ENCODE peak calls at places on chromosomes 7 and 10, in eight cellular contexts. X, P, O, R, T, Q, S and C are unnamed samples.

GRCh38 chr10:4453950-4454349 is 372.1 kb upstream of the AKR1E2 start:
- DNase-seq in R (no peak), S (no peak), P (no peak), T (no peak), Q (no peak), O (no peak), X (no peak), C (no peak)

GRCh38 chr7:152333134-152333533 is 102.7 kb downstream of the KMT2C start:
- DNase-seq in O (no peak), R (no peak), T (peak), S (no peak), Q (no peak), P (no peak), X (no peak), C (no peak)

GRCh38 chr10:18582803-18583202 is 68.6 kb downstream of the NSUN6 start:
- DNase-seq in X (no peak), T (no peak), O (no peak), Q (no peak), S (no peak), R (peak), P (no peak), C (peak)

GRCh38 chr7:94031865-94032264 is 27.7 kb upstream of the BET1 start:
- DNase-seq in P (no peak), R (no peak), X (no peak), T (no peak), S (no peak), Q (no peak), O (no peak), C (no peak)

GRCh38 chr7:137578541-137578940 is 235.0 kb upstream of the PTN start:
- DNase-seq in T (no peak), O (no peak), R (no peak), P (no peak), Q (no peak), X (peak), S (no peak), C (no peak)

GRCh38 chr7:108459922-108460551 is 3.8 kb upstream of the NRCAM start:
- DNase-seq in O (peak), X (peak), Q (no peak), R (peak), P (peak), S (no peak), T (peak), C (peak)

GRCh38 chr10:48594799-48595198 is 10.1 kb downstream of the ARHGAP22 start:
- DNase-seq in S (no peak), Q (no peak), P (no peak), R (no peak), X (no peak), T (peak), O (no peak), C (no peak)

GRCh38 chr10:27779462-27779861 is 33.8 kb upstream of the MKX start:
- DNase-seq in X (no peak), O (peak), Q (no peak), T (no peak), P (no peak), S (no peak), R (no peak), C (no peak)

GRCh38 chr10:129741978-129742741 is 221.9 kb downstream of the EBF3 start:
- DNase-seq in T (no peak), P (no peak), O (no peak), Q (no peak), S (no peak), R (no peak), X (no peak), C (no peak)

GRCh38 chr10:123392182-123392930 is 238.2 kb downstream of the BUB3 start:
- DNase-seq in P (no peak), Q (no peak), R (no peak), O (no peak), T (no peak), S (no peak), X (no peak), C (no peak)

GRCh38 chr7:24700446-24701044 is 56.7 kb downstream of the GSDME start:
- DNase-seq in S (no peak), Q (no peak), P (no peak), R (no peak), X (no peak), T (no peak), O (peak), C (no peak)

GRCh38 chr10:91683976-91684375 is 51.1 kb upstream of the PPP1R3C start:
- DNase-seq in R (peak), X (no peak), Q (no peak), O (peak), P (peak), S (no peak), T (no peak), C (no peak)

GRCh38 chr7:96332325-96332724 is 10.4 kb upstream of the SLC25A13 start:
- DNase-seq in R (no peak), T (no peak), X (no peak), P (no peak), Q (no peak), S (no peak), O (no peak), C (no peak)

GRCh38 chr10:79936625-79937255 is 12.2 kb downstream of the SFTPD start:
- DNase-seq in Q (no peak), P (no peak), T (no peak), S (no peak), O (no peak), X (no peak), R (no peak), C (no peak)

GRCh38 chr7:102152672-102153585 is 133.7 kb upstream of the SH2B2 start:
- DNase-seq in Q (no peak), O (peak), P (peak), R (peak), S (no peak), X (peak), T (no peak), C (no peak)

GRCh38 chr7:157703131-157703530 is 366.3 kb downstream of the DNAJB6 start:
- DNase-seq in Q (no peak), R (no peak), T (no peak), X (no peak), P (no peak), O (no peak), S (no peak), C (no peak)

GRCh38 chr7:84546403-84546802 is 351.8 kb upstream of the SEMA3A start:
- DNase-seq in X (no peak), R (no peak), O (no peak), T (no peak), Q (no peak), P (no peak), S (no peak), C (no peak)

GRCh38 chr10:2077231-2077630 is 339.9 kb upstream of the ADARB2 start:
- DNase-seq in S (no peak), Q (no peak), R (peak), X (no peak), P (no peak), O (no peak), T (no peak), C (no peak)

GRCh38 chr7:151850484-151851159 is 26.3 kb downstream of the PRKAG2 start:
- DNase-seq in X (no peak), T (no peak), O (no peak), Q (no peak), P (no peak), S (no peak), R (no peak), C (no peak)

GRCh38 chr7:30727061-30727945 is 24.6 kb upstream of the INMT start:
- DNase-seq in O (peak), T (no peak), S (no peak), P (no peak), X (no peak), Q (no peak), R (peak), C (no peak)

GRCh38 chr10:19168584-19168983 is 120.0 kb downstream of the MALRD1 start:
- DNase-seq in T (peak), S (no peak), X (no peak), R (peak), O (no peak), P (peak), Q (peak), C (peak)

GRCh38 chr7:63106506-63107388 is 891.9 kb upstream of the ZNF722 start:
- DNase-seq in P (no peak), S (no peak), Q (no peak), T (no peak), R (no peak), X (no peak), O (no peak), C (no peak)

GRCh38 chr10:109219935-109220334 is 703.4 kb downstream of the XPNPEP1 start:
- DNase-seq in S (no peak), T (no peak), X (no peak), Q (no peak), R (no peak), O (no peak), P (no peak), C (no peak)

GRCh38 chr10:80165173-80165572 is 32.6 kb downstream of the PLAC9 start:
- DNase-seq in R (peak), P (peak), T (no peak), X (peak), S (no peak), O (no peak), Q (no peak), C (no peak)